ENCODE peak calls at places on chromosome 22, in ten cellular contexts. N is MM.1S, A is IMR-90, R is GM23338, D is HCT116, X is OCI-LY7, U is DND-41, I is GM23248, T is PC-9, K is PC-3. B is an unnamed sample.

GRCh38 chr22:20456722-20457076 is 19.1 kb upstream of the SCARF2 start:
- DNase-seq in R (no peak), I (no peak), A (no peak), T (no peak), D (no peak), K (no peak), U (no peak), X (no peak), N (no peak), B (no peak)

GRCh38 chr22:41334951-41335635 is 33.8 kb downstream of the ZC3H7B start:
- DNase-seq in N (no peak), R (no peak), A (no peak), K (no peak), I (no peak), U (no peak), X (no peak), T (no peak), D (no peak), B (no peak)

GRCh38 chr22:25172153-25172552 is 27.5 kb upstream of the CRYBB3 start:
- DNase-seq in I (no peak), N (no peak), T (no peak), X (no peak), K (peak; percentile 34), A (no peak), D (peak; percentile 8), R (no peak), U (no peak), B (no peak)

GRCh38 chr22:49141761-49142160 is 685.9 kb downstream of the BRD1 start:
- DNase-seq in K (no peak), D (no peak), T (no peak), N (no peak), U (no peak), I (no peak), A (no peak), R (no peak), X (no peak), B (no peak)

GRCh38 chr22:39417641-39418040 is 18.1 kb downstream of the TAB1 start:
- DNase-seq in U (no peak), N (no peak), D (no peak), A (no peak), K (no peak), X (no peak), I (no peak), R (no peak), T (no peak), B (no peak)

GRCh38 chr22:33792837-33793236 is 127.4 kb downstream of the LARGE1 start:
- DNase-seq in X (no peak), A (no peak), N (no peak), T (no peak), K (no peak), R (no peak), D (no peak), I (peak; percentile 43), U (no peak), B (no peak)

GRCh38 chr22:41598081-41598480 is 8.4 kb upstream of the PMM1 start:
- DNase-seq in D (no peak), X (no peak), T (no peak), N (no peak), U (no peak), K (peak; percentile 40), R (no peak), I (peak; percentile 91), A (peak; percentile 88), B (peak; percentile 83)

GRCh38 chr22:23548501-23549197 is 31.4 kb downstream of the IGLL1 start:
- DNase-seq in I (no peak), U (no peak), K (no peak), R (no peak), A (no peak), T (no peak), D (no peak), N (no peak), X (no peak), B (no peak)

GRCh38 chr22:24028533-24028932 is 17.4 kb downstream of the CABIN1 start:
- DNase-seq in D (no peak), I (no peak), N (no peak), A (no peak), T (no peak), R (no peak), X (peak; percentile 36), U (no peak), K (no peak), B (no peak)

GRCh38 chr22:48071305-48071704 is 1308.9 kb downstream of the TBC1D22A start:
- DNase-seq in U (peak; percentile 27), A (no peak), N (no peak), R (no peak), I (no peak), D (no peak), K (no peak), X (peak; percentile 79), T (no peak), B (no peak)

GRCh38 chr22:48071828-48072227 is 1309.4 kb downstream of the TBC1D22A start:
- DNase-seq in K (no peak), T (no peak), R (no peak), N (no peak), X (peak; percentile 88), I (no peak), A (no peak), U (no peak), D (no peak), B (no peak)

GRCh38 chr22:48070083-48070482 is 1307.6 kb downstream of the TBC1D22A start:
- DNase-seq in A (no peak), D (no peak), I (no peak), U (no peak), T (no peak), N (no peak), R (no peak), K (no peak), X (no peak), B (no peak)

GRCh38 chr22:48072777-48073176 is 1310.3 kb downstream of the TBC1D22A start:
- DNase-seq in X (peak; percentile 54), N (no peak), I (no peak), A (no peak), D (no peak), T (no peak), R (peak; percentile 76), U (no peak), K (no peak), B (no peak)

DNA sequence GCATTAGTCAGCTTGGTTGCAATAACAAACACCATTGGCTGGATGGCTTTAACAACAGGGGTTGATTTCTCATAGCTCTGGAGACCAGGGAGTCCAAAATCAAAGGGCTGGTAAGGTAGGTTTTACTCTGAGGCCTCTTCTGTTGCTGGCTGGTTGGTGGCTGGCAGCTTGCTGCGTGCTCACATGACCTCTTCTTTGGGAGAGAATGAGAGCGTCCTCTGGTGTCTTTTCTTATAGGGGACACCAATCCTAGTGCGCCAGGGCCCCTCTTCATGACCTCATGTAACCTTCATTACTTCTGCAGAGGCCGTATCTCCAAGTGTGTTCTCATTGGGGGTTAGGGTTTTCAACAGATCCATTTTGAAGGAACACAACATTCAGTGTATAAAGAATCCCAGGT is 1308.3 kb downstream of the TBC1D22A start:
- DNase-seq in I (no peak), U (peak; percentile 36), R (peak; percentile 22), A (no peak), K (no peak), N (no peak), D (no peak), T (no peak), X (peak; percentile 89), B (no peak)
- H3K4me2 ChIP-seq in I (no peak overlapping the region), U (no peak overlapping the region), R (no peak overlapping the region), A (no peak overlapping the region), K (no peak overlapping the region), N (no peak overlapping the region), D (no peak overlapping the region), T (no peak overlapping the region), X (peak overlapping the region; percentile 59), B (no peak overlapping the region)

DNA sequence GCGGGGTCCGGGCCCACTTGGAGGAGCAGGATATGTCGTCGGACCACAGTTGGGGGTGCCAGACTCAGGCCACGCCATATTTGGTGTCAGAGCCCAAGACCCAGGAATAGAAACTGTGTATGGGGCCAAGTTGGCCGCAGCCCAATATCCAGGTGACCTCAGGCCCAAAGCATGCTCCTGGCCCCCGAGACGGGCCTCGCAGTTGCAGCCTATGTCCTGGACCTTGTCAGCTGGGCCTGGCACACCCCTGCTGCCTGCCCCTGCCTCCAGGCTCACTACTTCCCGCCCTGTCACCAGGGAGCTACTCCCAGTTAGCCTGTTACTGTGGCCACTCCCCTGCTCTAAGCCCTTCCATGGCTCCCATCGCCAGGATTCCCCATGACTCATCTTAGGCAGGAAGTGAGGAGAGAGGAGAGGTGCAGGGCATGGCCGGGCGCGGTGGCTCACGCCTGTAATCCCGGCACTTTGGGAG is 23.1 kb downstream of the A4GALT start:
- DNase-seq in N (no peak), D (peak; percentile 49), U (no peak), R (no peak), T (peak; percentile 60), A (peak; percentile 73), X (no peak), I (peak; percentile 77), K (peak; percentile 44), B (peak; percentile 77)
- H2AFZ ChIP-seq in N (no peak overlapping the region), D (no peak overlapping the region), U (no peak overlapping the region), R (no peak overlapping the region), T (no peak overlapping the region), A (peak overlapping the region; percentile 81), X (no peak overlapping the region), I (no peak overlapping the region), K (no peak overlapping the region), B (peak overlapping the region; percentile 18)

GRCh38 chr22:45994516-45995404 is 17.8 kb upstream of the WNT7B start:
- DNase-seq in D (no peak), U (peak; percentile 80), N (peak; percentile 39), R (peak; percentile 82), K (peak; percentile 77), A (peak; percentile 44), I (peak; percentile 80), X (peak; percentile 58), T (peak; percentile 52), B (no peak)

GRCh38 chr22:45993841-45994240 is 16.9 kb upstream of the WNT7B start:
- DNase-seq in A (no peak), X (no peak), K (no peak), I (no peak), T (no peak), D (no peak), N (no peak), U (no peak), R (no peak), B (no peak)

GRCh38 chr22:45997077-45997774 is 20.3 kb upstream of the WNT7B start:
- DNase-seq in R (peak; percentile 37), N (peak; percentile 34), I (peak; percentile 97), T (peak; percentile 69), X (peak; percentile 75), D (no peak), A (peak; percentile 95), U (peak; percentile 39), K (peak; percentile 64), B (peak; percentile 94)

GRCh38 chr22:45996241-45997076 is 19.5 kb upstream of the WNT7B start:
- DNase-seq in R (no peak), A (peak; percentile 42), D (no peak), I (peak; percentile 94), N (no peak), K (no peak), T (no peak), X (no peak), U (no peak), B (peak; percentile 65)

GRCh38 chr22:45995405-45996101 is 18.6 kb upstream of the WNT7B start:
- DNase-seq in D (no peak), X (no peak), A (no peak), I (peak; percentile 39), R (no peak), T (no peak), N (no peak), K (no peak), U (no peak), B (no peak)
- H3K4me2 ChIP-seq in D (no peak overlapping the region), X (no peak overlapping the region), A (no peak overlapping the region), I (no peak overlapping the region), R (no peak overlapping the region), T (no peak overlapping the region), N (no peak overlapping the region), K (no peak overlapping the region), U (no peak overlapping the region), B (no peak overlapping the region)

GRCh38 chr22:37904572-37905533 is 1.2 kb upstream of the MICALL1 start:
- DNase-seq in A (peak; percentile 99), K (peak; percentile 89), X (no peak), U (no peak), R (peak; percentile 40), D (peak; percentile 87), N (no peak), T (peak; percentile 94), I (peak; percentile 99), B (peak; percentile 98)
- H2AFZ ChIP-seq in A (peak overlapping the region; percentile 95), K (peak overlapping the region; percentile 86), X (peak overlapping the region; percentile 57), U (peak overlapping the region; percentile 90), R (peak overlapping the region; percentile 84), D (no peak overlapping the region), N (peak overlapping the region; percentile 88), T (peak overlapping the region; percentile 73), I (peak overlapping the region; percentile 55), B (peak overlapping the region; percentile 73)

B was measured in astrocyte.